ENCODE peak calls at places on chromosomes 7 and 10, in seven cellular contexts. D is sigmoid colon, G is K562, F is spleen, V is transverse colon, J is stomach, X is breast epithelium. B is an unnamed sample.
A peak's percentile ranks its signal among the peaks of the same experiment; 100 is the strongest.

GRCh38 chr10:4279649-4280048 is 494.6 kb upstream of the KLF6 start:
- DNase-seq in D (no peak), G (no peak), F (no peak), V (no peak), J (no peak), X (no peak), B (no peak)

GRCh38 chr7:1140481-1141104 is 19.4 kb downstream of the ZFAND2A start:
- DNase-seq in D (no peak), G (no peak), F (peak; percentile 63), V (no peak), J (no peak), X (no peak), B (no peak)

GRCh38 chr10:70528726-70529362 is 50.3 kb downstream of the PALD1 start:
- DNase-seq in D (no peak), G (peak; percentile 69), F (no peak), V (no peak), J (no peak), X (no peak), B (no peak)

GRCh38 chr10:110919349-110919931 is at the start of gene SHOC2:
- DNase-seq in D (peak; percentile 100), G (peak; percentile 84), F (peak; percentile 100), V (peak; percentile 99), J (peak; percentile 99), X (peak; percentile 100), B (peak; percentile 99)

GRCh38 chr10:79386637-79387465 is 39.6 kb downstream of the PPIF start:
- DNase-seq in D (peak; percentile 70), G (no peak), F (peak; percentile 69), V (peak; percentile 5), J (peak; percentile 23), X (peak; percentile 7), B (peak; percentile 3)

GRCh38 chr10:91590142-91590903 is 42.5 kb downstream of the PPP1R3C start:
- DNase-seq in D (peak; percentile 89), G (no peak), F (no peak), V (peak; percentile 25), J (peak; percentile 74), X (peak; percentile 45), B (peak; percentile 72)

GRCh38 chr7:35430547-35431153 is 176.8 kb upstream of the TBX20 start:
- DNase-seq in D (no peak), G (peak; percentile 57), F (no peak), V (no peak), J (no peak), X (no peak), B (no peak)

GRCh38 chr7:77985232-77985973 is 186.8 kb downstream of the PHTF2 start:
- DNase-seq in D (no peak), G (no peak), F (no peak), V (no peak), J (no peak), X (no peak), B (no peak)

GRCh38 chr7:27171636-27172387 is 2.3 kb downstream of the HOXA10 start:
- DNase-seq in D (peak; percentile 66), G (no peak), F (peak; percentile 54), V (peak; percentile 35), J (no peak), X (no peak), B (no peak)

GRCh38 chr7:30179016-30179436 is 44.2 kb downstream of the MTURN start:
- DNase-seq in D (no peak), G (no peak), F (no peak), V (no peak), J (no peak), X (no peak), B (no peak)

GRCh38 chr7:14835399-14835798 is 67.2 kb downstream of the DGKB start:
- DNase-seq in D (no peak), G (no peak), F (no peak), V (no peak), J (no peak), X (no peak), B (no peak)

GRCh38 chr7:29035044-29035740 is 77.1 kb upstream of the TRIL start:
- DNase-seq in D (no peak), G (no peak), F (no peak), V (no peak), J (no peak), X (no peak), B (no peak)

GRCh38 chr7:55133630-55134392 is 115.0 kb downstream of the EGFR start:
- DNase-seq in D (peak; percentile 79), G (peak; percentile 20), F (no peak), V (no peak), J (peak; percentile 51), X (no peak), B (no peak)

GRCh38 chr10:70575874-70576802 is 26.4 kb downstream of the PRF1 start:
- DNase-seq in D (peak; percentile 67), G (peak; percentile 66), F (no peak), V (peak; percentile 66), J (peak; percentile 75), X (no peak), B (peak; percentile 23)

GRCh38 chr10:80357000-80357803 is 621 bp downstream of the DYDC2 start:
- DNase-seq in D (no peak), G (peak; percentile 16), F (no peak), V (peak; percentile 8), J (no peak), X (no peak), B (no peak)

GRCh38 chr7:110010379-110010778 is 1080.5 kb upstream of the LRRN3 start:
- DNase-seq in D (no peak), G (no peak), F (no peak), V (no peak), J (no peak), X (no peak), B (no peak)

GRCh38 chr10:122142652-122143237 is 128.4 kb upstream of the BTBD16 start:
- DNase-seq in D (no peak), G (peak; percentile 68), F (peak; percentile 82), V (no peak), J (peak; percentile 43), X (no peak), B (no peak)

GRCh38 chr10:131890276-131891195 is 10.3 kb upstream of the PPP2R2D start:
- DNase-seq in D (no peak), G (no peak), F (peak; percentile 59), V (no peak), J (no peak), X (no peak), B (no peak)

GRCh38 chr7:8221124-8221523 is 40.8 kb downstream of the ICA1 start:
- DNase-seq in D (no peak), G (no peak), F (no peak), V (no peak), J (no peak), X (no peak), B (no peak)

GRCh38 chr10:63829573-63830149 is 308.5 kb downstream of the REEP3 start:
- DNase-seq in D (no peak), G (no peak), F (no peak), V (no peak), J (no peak), X (no peak), B (no peak)

GRCh38 chr7:42238709-42239395 is 1.8 kb upstream of the GLI3 start:
- DNase-seq in D (peak; percentile 85), G (no peak), F (no peak), V (peak; percentile 10), J (no peak), X (no peak), B (no peak)
- TF ChIP-seq POLR2AphosphoS5 in D (no peak), G (no peak), F (no peak), V (no peak), J (no peak), X (no peak), B (no peak)

DNA sequence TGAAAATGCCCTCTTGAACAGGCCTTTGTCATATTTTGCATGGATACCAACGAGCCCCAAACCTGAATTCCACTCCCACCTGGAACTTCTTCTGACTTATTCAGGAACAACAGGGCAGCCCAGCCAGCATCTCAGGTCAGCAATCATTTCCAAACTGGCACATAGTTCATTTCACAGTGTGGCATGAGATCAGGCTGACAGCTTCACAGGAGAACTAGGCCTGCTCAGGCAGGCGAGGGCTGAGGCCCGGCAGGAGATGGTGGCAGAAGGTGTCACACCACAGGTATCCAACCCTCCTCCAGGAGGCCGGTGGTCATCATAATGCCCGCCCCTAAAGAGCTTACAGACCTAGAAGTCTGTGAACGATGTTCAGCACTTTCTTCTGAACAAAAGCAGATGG is 42.5 kb downstream of the DENND11 start:
- DNase-seq in D (no peak), G (no peak), F (no peak), V (no peak), J (no peak), X (no peak), B (no peak)
- H3K36me3 ChIP-seq in D (peaks cover 14% of the 10 kb centered on the region), G (peaks cover 17% of the 10 kb centered on the region), F (peaks cover 91% of the 10 kb centered on the region), V (peaks cover 7% of the 10 kb centered on the region), J (peaks cover 73% of the 10 kb centered on the region), X (no peaks in the 10 kb centered on the region), B (peaks cover 8% of the 10 kb centered on the region)

GRCh38 chr7:76191783-76192240 is 9.9 kb upstream of the SRRM3 start:
- DNase-seq in D (no peak), G (peak; percentile 72), F (no peak), V (no peak), J (no peak), X (no peak), B (no peak)
- TF ChIP-seq POLR2A in D (no peak), G (no peak), F (no peak), V (no peak), J (no peak), X (no peak), B (no peak)

GRCh38 chr7:97015787-97016391 is 8.7 kb downstream of the DLX5 start:
- DNase-seq in D (no peak), G (no peak), F (no peak), V (no peak), J (no peak), X (no peak), B (no peak)

GRCh38 chr7:97018775-97019535 is 5.7 kb downstream of the DLX5 start:
- DNase-seq in D (no peak), G (no peak), F (no peak), V (no peak), J (no peak), X (no peak), B (no peak)

GRCh38 chr7:97018126-97018601 is 6.5 kb downstream of the DLX5 start:
- DNase-seq in D (no peak), G (no peak), F (no peak), V (no peak), J (no peak), X (no peak), B (no peak)

GRCh38 chr7:97016392-97017196 is 8.0 kb downstream of the DLX5 start:
- DNase-seq in D (no peak), G (no peak), F (no peak), V (no peak), J (no peak), X (no peak), B (no peak)

DNA sequence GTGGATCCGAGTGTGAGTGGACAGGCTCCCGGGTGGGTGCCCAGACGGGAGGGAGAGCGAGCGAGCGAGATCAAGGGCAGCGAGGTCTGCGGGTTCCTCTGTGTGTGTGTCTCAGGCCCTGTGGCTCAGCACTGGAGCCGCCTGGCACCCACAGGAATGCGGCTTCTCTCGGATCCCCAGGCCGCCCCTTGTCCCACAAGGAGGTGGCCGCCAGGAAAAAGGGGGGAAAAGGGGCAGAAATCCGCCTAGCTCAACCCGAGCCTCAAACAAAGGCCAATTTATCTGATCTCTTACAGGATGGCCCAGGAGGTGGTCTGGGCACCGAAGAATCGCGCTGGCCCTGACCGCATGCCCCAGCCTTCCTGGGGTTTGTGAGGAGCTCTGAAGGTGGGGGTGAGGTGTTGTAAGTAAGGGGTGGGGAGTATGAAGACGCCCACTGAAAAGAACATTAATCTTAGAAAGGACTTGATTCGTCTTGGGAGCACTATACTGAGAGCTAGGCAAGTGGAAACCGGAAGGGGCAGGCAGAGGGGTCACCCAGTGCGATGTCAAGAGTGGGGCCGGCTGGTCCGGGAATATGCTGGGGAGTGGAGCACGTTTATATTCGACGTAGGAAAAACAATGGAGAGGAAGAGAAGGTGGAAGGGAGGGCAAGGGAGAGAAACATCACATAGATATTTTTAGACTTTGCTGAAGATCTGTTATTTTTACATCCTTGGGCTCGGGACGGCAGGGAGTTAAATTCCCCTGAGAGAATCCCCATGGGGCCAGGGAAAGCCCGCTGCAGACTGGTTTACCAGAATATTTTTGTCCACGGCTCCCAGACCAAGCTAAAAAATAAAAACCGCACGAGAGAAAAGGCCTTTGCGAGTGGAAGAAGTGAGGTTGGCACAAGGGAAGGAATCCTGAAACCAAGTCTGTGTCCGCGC is 7.2 kb downstream of the DLX5 start:
- DNase-seq in D (no peak), G (no peak), F (no peak), V (no peak), J (no peak), X (no peak), B (no peak)
- TF ChIP-seq POLR2AphosphoS5 in D (no peak), G (no peak), F (no peak), V (no peak), J (no peak), X (no peak), B (no peak)